ENCODE peak calls at places on chromosomes 4 and X, in five cellular contexts. R is stomach, H is endodermal cell, D is astrocyte, L is mammary epithelial cell. U is an unnamed sample.
A peak's percentile ranks its signal among the peaks of the same experiment; 100 is the strongest.

GRCh38 chrX:64188901-64189300 is 16.6 kb downstream of the AMER1 start:
- DNase-seq in H (no peak), R (no peak), D (no peak), L (no peak), U (no peak)

GRCh38 chr4:123361195-123361861 is 35.3 kb upstream of the SPRY1 start:
- DNase-seq in L (peak; percentile 31), D (peak; percentile 86), R (no peak), H (no peak), U (peak; percentile 90)

GRCh38 chr4:8729408-8730149 is 137.0 kb downstream of the CPZ start:
- DNase-seq in L (no peak), D (no peak), H (peak; percentile 37), R (no peak), U (no peak)

GRCh38 chrX:115561605-115562491 is 874 bp downstream of the PLS3 start:
- DNase-seq in D (no peak), L (peak; percentile 45), H (peak; percentile 87), R (peak; percentile 28), U (peak; percentile 27)

GRCh38 chr4:185238750-185239149 is 29.4 kb downstream of the SNX25 start:
- DNase-seq in L (no peak), D (peak; percentile 23), H (no peak), R (no peak), U (no peak)

GRCh38 chrX:154369453-154370299 is 4.8 kb downstream of the FLNA start:
- DNase-seq in H (peak; percentile 88), L (peak; percentile 84), R (no peak), D (peak; percentile 93), U (peak; percentile 96)

GRCh38 chr4:24003476-24003875 is 113.6 kb upstream of the PPARGC1A start:
- DNase-seq in R (no peak), H (peak; percentile 70), D (peak; percentile 4), L (no peak), U (no peak)

GRCh38 chrX:153662266-153662665 is 11.3 kb downstream of the PNCK start:
- DNase-seq in R (peak; percentile 63), D (no peak), L (no peak), H (peak; percentile 91), U (peak; percentile 44)

GRCh38 chrX:14010566-14010965 is 19.1 kb downstream of the GEMIN8 start:
- DNase-seq in L (peak; percentile 80), H (no peak), R (no peak), D (no peak), U (no peak)

GRCh38 chrX:108070891-108071290 is 20.5 kb downstream of the PSMD10 start:
- DNase-seq in D (peak; percentile 74), H (no peak), L (peak; percentile 89), R (no peak), U (peak; percentile 73)

GRCh38 chr4:124414641-124415040 is 297.9 kb downstream of the ANKRD50 start:
- DNase-seq in R (no peak), D (peak; percentile 50), L (peak; percentile 74), H (no peak), U (peak; percentile 75)

GRCh38 chrX:102185967-102186720 is 29.0 kb upstream of the TCP11X1 start:
- DNase-seq in H (no peak), L (no peak), R (no peak), D (no peak), U (no peak)

GRCh38 chrX:133414399-133415275 is 652 bp downstream of the GPC4 start:
- DNase-seq in R (no peak), H (peak; percentile 52), D (peak; percentile 10), L (peak; percentile 46), U (no peak)

GRCh38 chr4:113678651-113679050 is 82.9 kb downstream of the CAMK2D start:
- DNase-seq in H (no peak), R (no peak), L (no peak), D (no peak), U (no peak)
- H3K4me3 ChIP-seq in H (no peak overlapping the region), R (no peak overlapping the region), L (no peak overlapping the region), D (no peak overlapping the region), U (no peak overlapping the region)

DNA sequence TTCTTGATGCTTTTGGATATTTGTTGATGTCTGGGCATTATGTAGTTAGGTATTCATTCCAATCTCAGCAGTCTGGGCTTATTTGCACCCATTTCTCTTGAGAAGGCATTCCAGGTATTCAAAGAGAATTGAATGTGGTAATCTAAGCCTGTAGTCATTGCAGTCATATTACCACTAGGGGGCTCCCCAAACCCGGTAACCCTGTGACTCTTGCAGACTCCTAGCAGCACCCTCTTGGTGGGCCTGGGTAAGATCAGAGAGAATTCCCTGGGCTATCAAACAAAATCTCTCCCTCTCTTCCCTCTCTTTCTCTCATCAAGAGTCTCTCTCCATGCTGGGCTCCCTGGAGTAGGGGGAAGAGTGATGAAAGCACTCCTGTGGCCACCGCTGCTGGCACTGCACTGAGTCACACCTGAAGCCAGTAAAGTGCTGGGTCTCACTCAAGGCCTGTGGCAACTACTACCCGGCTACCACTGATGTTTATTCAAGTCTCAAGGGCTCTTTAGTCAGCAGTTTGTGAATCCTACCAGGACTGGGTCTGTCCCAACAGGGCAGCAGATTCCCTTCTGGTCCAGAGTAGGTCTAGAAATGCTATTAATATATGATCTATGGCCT is 187.7 kb upstream of the NUDT10 start:
- DNase-seq in R (no peak), H (peak; percentile 83), D (peak; percentile 1), L (peak; percentile 16), U (no peak)
- TF ChIP-seq CTCF in R (no peak), H (peak; percentile 85), D (peak; percentile 50), L (peak; percentile 74), U (peak; percentile 45)

DNA sequence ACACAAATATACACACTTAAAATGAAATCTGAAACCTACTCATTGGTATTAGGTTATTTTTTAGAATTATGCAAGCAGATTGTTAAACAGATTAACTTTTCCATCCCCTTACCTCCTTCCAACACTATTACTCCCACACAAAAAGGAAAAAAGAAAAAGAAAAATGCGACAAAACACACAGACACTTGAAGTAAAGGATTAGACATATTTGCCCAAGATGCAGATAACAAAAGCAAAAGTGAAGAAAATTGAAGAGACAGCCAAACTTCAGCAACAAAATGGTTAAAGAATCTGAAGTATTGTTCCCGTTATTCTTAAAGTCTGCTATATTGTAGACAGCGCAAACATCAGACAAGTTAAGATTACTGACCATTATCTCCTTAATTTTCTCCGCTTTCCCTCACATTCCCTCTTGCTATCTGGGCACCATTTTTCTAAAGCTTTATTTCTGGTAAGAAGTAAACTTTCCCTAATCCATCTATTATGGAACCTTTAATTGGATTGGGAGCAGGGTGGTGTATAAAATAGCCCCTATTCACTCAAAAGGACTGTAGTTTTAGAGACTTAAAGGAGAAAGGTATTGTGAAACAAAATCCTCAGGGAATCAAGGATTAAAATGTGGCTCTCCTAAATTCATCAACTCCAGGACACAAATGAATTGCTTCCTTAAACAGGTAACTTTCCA is 34.7 kb upstream of the MAB21L2 start:
- DNase-seq in H (no peak), D (no peak), R (no peak), L (no peak), U (no peak)
- H3K4me3 ChIP-seq in H (peak overlapping the region; percentile 28), D (no peak overlapping the region), R (no peak overlapping the region), L (no peak overlapping the region), U (no peak overlapping the region)

GRCh38 chr4:6984611-6985115 is 58.5 kb upstream of the TADA2B start:
- DNase-seq in H (no peak), L (no peak), D (no peak), R (no peak), U (no peak)

GRCh38 chr4:6987566-6987920 is 55.6 kb upstream of the TADA2B start:
- DNase-seq in H (peak; percentile 75), D (peak; percentile 21), L (peak; percentile 81), R (no peak), U (no peak)

GRCh38 chr4:6988016-6988715 is 55.0 kb upstream of the TADA2B start:
- DNase-seq in H (no peak), L (no peak), D (no peak), R (no peak), U (no peak)

GRCh38 chr4:6986067-6986780 is 56.9 kb upstream of the TADA2B start:
- DNase-seq in D (peak; percentile 76), L (peak; percentile 26), H (peak; percentile 74), R (no peak), U (peak; percentile 67)

GRCh38 chr4:6986781-6987565 is 56.2 kb upstream of the TADA2B start:
- DNase-seq in D (peak; percentile 77), H (peak; percentile 98), L (peak; percentile 93), R (peak; percentile 96), U (peak; percentile 99)
- TF ChIP-seq CTCF in D (no peak), H (peak; percentile 11), L (peak; percentile 36), R (no peak), U (no peak)

GRCh38 chr4:78131403-78131802 is 74.3 kb downstream of the FRAS1 start:
- DNase-seq in R (no peak), D (peak; percentile 57), H (no peak), L (peak; percentile 11), U (peak; percentile 81)
- H3K4me3 ChIP-seq in R (no peak overlapping the region), D (no peak overlapping the region), H (no peak overlapping the region), L (no peak overlapping the region), U (no peak overlapping the region)